ENCODE peak calls at places on chromosomes 4 and X, in four cellular contexts. One of them, this sample, is unnamed.

GRCh38 chrX:45068555-45068954 is 132.1 kb downstream of the DIPK2B start:
- DNase-seq in CD8-positive, alpha-beta memory T cell: peak; percentile 17
- DNase-seq in RPMI7951: peak; percentile 19
- DNase-seq in GM04504: no peak
- DNase-seq in this sample: no peak

GRCh38 chrX:31540313-31540712 is 468.5 kb upstream of the FTHL17 start:
- DNase-seq in CD8-positive, alpha-beta memory T cell: no peak
- DNase-seq in RPMI7951: no peak
- DNase-seq in GM04504: no peak
- DNase-seq in this sample: no peak

GRCh38 chrX:38864165-38864564 is 62.9 kb downstream of the MID1IP1 start:
- DNase-seq in CD8-positive, alpha-beta memory T cell: no peak
- DNase-seq in RPMI7951: peak; percentile 4
- DNase-seq in GM04504: no peak
- DNase-seq in this sample: peak; percentile 34

GRCh38 chr4:94409947-94410346 is 41.8 kb upstream of the PDLIM5 start:
- DNase-seq in CD8-positive, alpha-beta memory T cell: no peak
- DNase-seq in RPMI7951: no peak
- DNase-seq in GM04504: no peak
- DNase-seq in this sample: no peak

GRCh38 chr4:94641702-94642560 is 115.8 kb upstream of the BMPR1B start:
- DNase-seq in CD8-positive, alpha-beta memory T cell: no peak
- DNase-seq in RPMI7951: peak; percentile 40
- DNase-seq in GM04504: peak; percentile 19
- DNase-seq in this sample: peak; percentile 30

GRCh38 chrX:105822138-105823091 is at the start of gene NRK:
- DNase-seq in CD8-positive, alpha-beta memory T cell: no peak
- DNase-seq in RPMI7951: no peak
- DNase-seq in GM04504: no peak
- DNase-seq in this sample: no peak

GRCh38 chrX:70172226-70172625 is 5.1 kb upstream of the DGAT2L6 start:
- DNase-seq in CD8-positive, alpha-beta memory T cell: no peak
- DNase-seq in RPMI7951: no peak
- DNase-seq in GM04504: no peak
- DNase-seq in this sample: no peak

GRCh38 chr4:2914220-2915126 is 48.7 kb downstream of the NOP14 start:
- DNase-seq in CD8-positive, alpha-beta memory T cell: no peak
- DNase-seq in RPMI7951: no peak
- DNase-seq in GM04504: no peak
- DNase-seq in this sample: no peak

GRCh38 chrX:41332988-41333743 is 796 bp upstream of the DDX3X start:
- DNase-seq in CD8-positive, alpha-beta memory T cell: peak; percentile 92
- DNase-seq in RPMI7951: peak; percentile 88
- DNase-seq in GM04504: peak; percentile 62
- DNase-seq in this sample: peak; percentile 82

GRCh38 chrX:1391370-1391706 is 575 bp downstream of the SLC25A6 start:
- DNase-seq in CD8-positive, alpha-beta memory T cell: no peak
- DNase-seq in RPMI7951: no peak
- DNase-seq in GM04504: no peak
- DNase-seq in this sample: peak; percentile 98

GRCh38 chr4:19259920-19260319 is 991.8 kb upstream of the SLIT2 start:
- DNase-seq in CD8-positive, alpha-beta memory T cell: no peak
- DNase-seq in RPMI7951: no peak
- DNase-seq in GM04504: no peak
- DNase-seq in this sample: no peak

This sample was measured in AG20443.